ENCODE peak calls at places on chromosomes 7 and 10, in eight cellular contexts. One of them, this sample, is unnamed.

GRCh38 chr7:148299335-148299734 is 291.2 kb upstream of the C7orf33 start:
- DNase-seq in OCI-LY7: no peak
- DNase-seq in psoas muscle: no peak
- DNase-seq in fibroblast of lung: no peak
- DNase-seq in AG04449: no peak
- DNase-seq in cardiac fibroblast: no peak
- DNase-seq in foreskin fibroblast: no peak
- DNase-seq in Peyer's patch: no peak
- DNase-seq in this sample: no peak

GRCh38 chr7:115009139-115009538 is 87.2 kb downstream of the MDFIC start:
- DNase-seq in Peyer's patch: no peak
- DNase-seq in foreskin fibroblast: no peak
- DNase-seq in fibroblast of lung: peak
- DNase-seq in cardiac fibroblast: peak
- DNase-seq in OCI-LY7: no peak
- DNase-seq in AG04449: no peak
- DNase-seq in psoas muscle: no peak
- DNase-seq in this sample: no peak

GRCh38 chr7:36175872-36176271 is 22.8 kb downstream of the EEPD1 start:
- DNase-seq in psoas muscle: peak
- DNase-seq in fibroblast of lung: no peak
- DNase-seq in AG04449: no peak
- DNase-seq in Peyer's patch: no peak
- DNase-seq in OCI-LY7: no peak
- DNase-seq in foreskin fibroblast: no peak
- DNase-seq in cardiac fibroblast: no peak
- DNase-seq in this sample: no peak

GRCh38 chr10:119360181-119360921 is 153.0 kb downstream of the GRK5 start:
- DNase-seq in OCI-LY7: peak
- DNase-seq in foreskin fibroblast: peak
- DNase-seq in cardiac fibroblast: peak
- DNase-seq in fibroblast of lung: no peak
- DNase-seq in Peyer's patch: no peak
- DNase-seq in AG04449: no peak
- DNase-seq in psoas muscle: peak
- DNase-seq in this sample: no peak

GRCh38 chr7:156559001-156559400 is 81.6 kb upstream of the RNF32 start:
- DNase-seq in fibroblast of lung: peak
- DNase-seq in OCI-LY7: no peak
- DNase-seq in psoas muscle: no peak
- DNase-seq in AG04449: no peak
- DNase-seq in foreskin fibroblast: no peak
- DNase-seq in Peyer's patch: no peak
- DNase-seq in cardiac fibroblast: no peak
- DNase-seq in this sample: no peak

GRCh38 chr7:22860784-22861482 is 38.3 kb upstream of the TOMM7 start:
- DNase-seq in AG04449: no peak
- DNase-seq in psoas muscle: no peak
- DNase-seq in fibroblast of lung: no peak
- DNase-seq in foreskin fibroblast: peak
- DNase-seq in OCI-LY7: peak
- DNase-seq in Peyer's patch: no peak
- DNase-seq in cardiac fibroblast: peak
- DNase-seq in this sample: no peak

GRCh38 chr10:77710081-77710551 is 72.5 kb upstream of the KCNMA1 start:
- DNase-seq in fibroblast of lung: no peak
- DNase-seq in Peyer's patch: no peak
- DNase-seq in foreskin fibroblast: no peak
- DNase-seq in OCI-LY7: no peak
- DNase-seq in AG04449: no peak
- DNase-seq in psoas muscle: no peak
- DNase-seq in cardiac fibroblast: no peak
- DNase-seq in this sample: no peak

GRCh38 chr7:130492519-130493274 is 812 bp downstream of the MEST start:
- DNase-seq in cardiac fibroblast: peak
- DNase-seq in foreskin fibroblast: peak
- DNase-seq in Peyer's patch: no peak
- DNase-seq in psoas muscle: no peak
- DNase-seq in fibroblast of lung: no peak
- DNase-seq in OCI-LY7: no peak
- DNase-seq in AG04449: no peak
- DNase-seq in this sample: no peak

GRCh38 chr10:25965584-25965983 is 31.6 kb downstream of the MYO3A start:
- DNase-seq in psoas muscle: no peak
- DNase-seq in fibroblast of lung: no peak
- DNase-seq in Peyer's patch: no peak
- DNase-seq in AG04449: no peak
- DNase-seq in foreskin fibroblast: no peak
- DNase-seq in OCI-LY7: no peak
- DNase-seq in cardiac fibroblast: no peak
- DNase-seq in this sample: no peak

GRCh38 chr10:30594077-30594476 is 35.5 kb downstream of the LYZL2 start:
- DNase-seq in fibroblast of lung: no peak
- DNase-seq in AG04449: no peak
- DNase-seq in Peyer's patch: no peak
- DNase-seq in OCI-LY7: no peak
- DNase-seq in cardiac fibroblast: no peak
- DNase-seq in psoas muscle: no peak
- DNase-seq in foreskin fibroblast: no peak
- DNase-seq in this sample: no peak

GRCh38 chr7:122750389-122750788 is 47.7 kb upstream of the RNF148 start:
- DNase-seq in Peyer's patch: no peak
- DNase-seq in psoas muscle: no peak
- DNase-seq in OCI-LY7: no peak
- DNase-seq in fibroblast of lung: no peak
- DNase-seq in foreskin fibroblast: no peak
- DNase-seq in cardiac fibroblast: no peak
- DNase-seq in AG04449: no peak
- DNase-seq in this sample: no peak

GRCh38 chr10:113093188-113094113 is 143.4 kb downstream of the TCF7L2 start:
- DNase-seq in psoas muscle: no peak
- DNase-seq in Peyer's patch: no peak
- DNase-seq in foreskin fibroblast: peak
- DNase-seq in OCI-LY7: no peak
- DNase-seq in AG04449: no peak
- DNase-seq in cardiac fibroblast: peak
- DNase-seq in fibroblast of lung: peak
- DNase-seq in this sample: no peak

GRCh38 chr10:73946253-73947145 is 35.6 kb downstream of the PLAU start:
- DNase-seq in foreskin fibroblast: no peak
- DNase-seq in OCI-LY7: no peak
- DNase-seq in psoas muscle: no peak
- DNase-seq in cardiac fibroblast: no peak
- DNase-seq in Peyer's patch: no peak
- DNase-seq in AG04449: no peak
- DNase-seq in fibroblast of lung: no peak
- DNase-seq in this sample: no peak
- TF ChIP-seq CTCF in foreskin fibroblast: no peak
- TF ChIP-seq CTCF in OCI-LY7: peak
- TF ChIP-seq CTCF in psoas muscle: no peak
- TF ChIP-seq CTCF in cardiac fibroblast: no peak
- TF ChIP-seq CTCF in Peyer's patch: no peak
- TF ChIP-seq CTCF in AG04449: no peak
- TF ChIP-seq CTCF in fibroblast of lung: no peak
- TF ChIP-seq CTCF in this sample: no peak

DNA sequence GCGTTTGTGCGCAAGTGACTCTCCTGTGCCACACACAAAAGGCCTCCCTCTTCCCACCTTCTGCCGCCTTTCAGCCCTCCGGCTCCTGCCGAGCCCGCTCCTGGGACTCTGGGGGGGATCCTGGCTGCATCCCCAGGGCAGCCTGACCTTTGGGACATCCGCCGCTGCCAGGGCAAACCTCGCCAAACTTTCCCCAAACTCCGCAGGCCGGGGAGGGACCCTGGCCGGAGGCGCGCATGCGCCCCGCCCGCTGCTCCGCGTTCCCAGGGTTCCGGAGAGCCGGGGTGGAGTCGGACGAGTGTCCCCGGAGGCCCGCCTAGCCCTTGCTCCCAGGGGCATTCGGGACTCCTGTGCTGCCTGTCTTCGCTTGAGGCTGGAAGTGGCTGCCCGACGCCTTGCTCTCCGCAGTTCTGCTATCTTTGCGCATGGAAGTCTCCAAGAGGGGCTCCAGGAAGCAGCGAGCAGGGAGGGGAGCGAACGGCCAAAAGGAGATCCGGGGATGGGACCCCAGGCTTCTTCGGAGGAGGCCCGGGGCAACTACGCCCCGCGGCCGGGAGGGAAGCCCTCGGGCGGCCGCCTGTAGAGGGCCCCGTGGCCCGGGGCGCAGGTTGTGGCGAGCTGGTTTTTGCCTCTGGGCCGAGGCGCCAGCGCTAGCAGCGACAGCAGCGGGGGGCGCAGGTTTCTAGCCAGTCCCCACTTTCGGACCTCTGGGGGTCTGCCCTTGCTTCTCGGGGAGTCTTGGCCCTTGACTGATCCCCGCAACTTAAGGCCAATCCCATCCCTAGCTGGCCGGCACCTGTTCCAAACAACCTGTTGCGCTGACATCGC is 7.0 kb downstream of the PTF1A start:
- DNase-seq in fibroblast of lung: peak
- DNase-seq in Peyer's patch: no peak
- DNase-seq in foreskin fibroblast: no peak
- DNase-seq in OCI-LY7: no peak
- DNase-seq in psoas muscle: no peak
- DNase-seq in cardiac fibroblast: peak
- DNase-seq in AG04449: no peak
- DNase-seq in this sample: no peak
- H3K4me3 ChIP-seq in fibroblast of lung: no peak
- H3K4me3 ChIP-seq in Peyer's patch: no peak
- H3K4me3 ChIP-seq in foreskin fibroblast: no peak
- H3K4me3 ChIP-seq in OCI-LY7: no peak
- H3K4me3 ChIP-seq in psoas muscle: no peak
- H3K4me3 ChIP-seq in cardiac fibroblast: no peak
- H3K4me3 ChIP-seq in AG04449: no peak
- H3K4me3 ChIP-seq in this sample: no peak

GRCh38 chr10:8044331-8044907 is 10.1 kb upstream of the GATA3 start:
- DNase-seq in cardiac fibroblast: no peak
- DNase-seq in psoas muscle: no peak
- DNase-seq in Peyer's patch: no peak
- DNase-seq in fibroblast of lung: no peak
- DNase-seq in OCI-LY7: no peak
- DNase-seq in foreskin fibroblast: no peak
- DNase-seq in AG04449: no peak
- DNase-seq in this sample: no peak

GRCh38 chr10:8042864-8043568 is 11.5 kb upstream of the GATA3 start:
- DNase-seq in foreskin fibroblast: no peak
- DNase-seq in AG04449: no peak
- DNase-seq in psoas muscle: no peak
- DNase-seq in fibroblast of lung: no peak
- DNase-seq in cardiac fibroblast: no peak
- DNase-seq in OCI-LY7: no peak
- DNase-seq in Peyer's patch: no peak
- DNase-seq in this sample: no peak

GRCh38 chr10:8042032-8042863 is 12.2 kb upstream of the GATA3 start:
- DNase-seq in OCI-LY7: no peak
- DNase-seq in cardiac fibroblast: no peak
- DNase-seq in AG04449: no peak
- DNase-seq in psoas muscle: no peak
- DNase-seq in foreskin fibroblast: no peak
- DNase-seq in Peyer's patch: no peak
- DNase-seq in fibroblast of lung: no peak
- DNase-seq in this sample: no peak

GRCh38 chr10:8044908-8045727 is 9.4 kb upstream of the GATA3 start:
- DNase-seq in Peyer's patch: no peak
- DNase-seq in psoas muscle: no peak
- DNase-seq in foreskin fibroblast: no peak
- DNase-seq in cardiac fibroblast: no peak
- DNase-seq in fibroblast of lung: no peak
- DNase-seq in OCI-LY7: no peak
- DNase-seq in AG04449: no peak
- DNase-seq in this sample: no peak

GRCh38 chr10:8043569-8044306 is 10.8 kb upstream of the GATA3 start:
- DNase-seq in OCI-LY7: no peak
- DNase-seq in fibroblast of lung: no peak
- DNase-seq in psoas muscle: no peak
- DNase-seq in Peyer's patch: no peak
- DNase-seq in foreskin fibroblast: no peak
- DNase-seq in cardiac fibroblast: no peak
- DNase-seq in AG04449: no peak
- DNase-seq in this sample: no peak
- TF ChIP-seq CTCF in OCI-LY7: no peak
- TF ChIP-seq CTCF in fibroblast of lung: no peak
- TF ChIP-seq CTCF in psoas muscle: no peak
- TF ChIP-seq CTCF in Peyer's patch: no peak
- TF ChIP-seq CTCF in foreskin fibroblast: no peak
- TF ChIP-seq CTCF in cardiac fibroblast: peak
- TF ChIP-seq CTCF in AG04449: no peak
- TF ChIP-seq CTCF in this sample: no peak

GRCh38 chr10:114172241-114172640 is 1.8 kb downstream of the CCDC186 start:
- DNase-seq in Peyer's patch: no peak
- DNase-seq in psoas muscle: no peak
- DNase-seq in AG04449: no peak
- DNase-seq in fibroblast of lung: peak
- DNase-seq in cardiac fibroblast: peak
- DNase-seq in OCI-LY7: peak
- DNase-seq in foreskin fibroblast: peak
- DNase-seq in this sample: no peak

GRCh38 chr10:114173680-114174461 is at the start of gene CCDC186:
- DNase-seq in AG04449: peak
- DNase-seq in cardiac fibroblast: peak
- DNase-seq in fibroblast of lung: peak
- DNase-seq in foreskin fibroblast: peak
- DNase-seq in psoas muscle: peak
- DNase-seq in OCI-LY7: peak
- DNase-seq in Peyer's patch: peak
- DNase-seq in this sample: no peak

GRCh38 chr10:114175667-114176066 is 1.7 kb upstream of the CCDC186 start:
- DNase-seq in AG04449: no peak
- DNase-seq in OCI-LY7: no peak
- DNase-seq in foreskin fibroblast: no peak
- DNase-seq in fibroblast of lung: no peak
- DNase-seq in cardiac fibroblast: no peak
- DNase-seq in psoas muscle: no peak
- DNase-seq in Peyer's patch: no peak
- DNase-seq in this sample: no peak

GRCh38 chr10:114174462-114175190 is 623 bp upstream of the CCDC186 start:
- DNase-seq in psoas muscle: peak
- DNase-seq in OCI-LY7: no peak
- DNase-seq in Peyer's patch: peak
- DNase-seq in foreskin fibroblast: peak
- DNase-seq in cardiac fibroblast: peak
- DNase-seq in AG04449: no peak
- DNase-seq in fibroblast of lung: peak
- DNase-seq in this sample: no peak

DNA sequence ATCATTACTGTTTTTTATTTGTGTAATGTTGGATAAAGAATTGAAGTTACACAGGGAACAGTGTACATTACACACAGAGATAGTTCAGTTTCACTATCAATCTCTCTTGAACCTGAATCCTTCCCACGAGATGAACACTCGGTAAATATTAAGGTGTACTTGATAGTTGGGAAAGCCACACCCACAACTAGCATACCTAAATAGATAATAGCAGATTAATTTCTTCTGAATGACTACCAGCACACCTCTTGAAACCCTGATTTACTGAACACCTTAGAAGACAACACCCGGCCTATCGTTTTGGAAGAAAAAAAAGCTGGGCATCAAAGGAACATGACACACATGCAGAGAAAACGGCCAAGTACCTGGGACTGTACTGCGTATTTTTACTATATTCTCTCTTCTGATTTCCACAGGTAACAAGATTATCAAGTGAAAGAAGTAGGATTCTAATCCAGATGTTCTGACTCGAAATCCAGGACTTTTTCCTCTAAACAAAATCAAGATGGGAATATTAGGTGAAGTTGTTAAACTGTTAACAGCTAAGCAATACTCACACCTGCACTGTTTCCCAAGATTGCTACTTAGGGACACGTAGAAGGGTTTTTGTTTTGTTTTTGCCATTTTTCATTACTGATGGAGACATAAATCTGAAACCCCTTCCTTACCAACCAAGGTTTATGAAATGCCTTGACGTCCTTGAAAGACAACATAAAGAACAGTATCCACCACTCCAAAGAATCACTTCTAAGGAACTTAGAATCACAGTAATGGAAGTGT is 1.0 kb downstream of the CCDC186 start:
- DNase-seq in foreskin fibroblast: no peak
- DNase-seq in Peyer's patch: no peak
- DNase-seq in OCI-LY7: no peak
- DNase-seq in psoas muscle: no peak
- DNase-seq in AG04449: no peak
- DNase-seq in fibroblast of lung: no peak
- DNase-seq in cardiac fibroblast: peak
- DNase-seq in this sample: no peak
- H3K4me3 ChIP-seq in foreskin fibroblast: peak
- H3K4me3 ChIP-seq in Peyer's patch: peak
- H3K4me3 ChIP-seq in OCI-LY7: peak
- H3K4me3 ChIP-seq in psoas muscle: peak
- H3K4me3 ChIP-seq in AG04449: peak
- H3K4me3 ChIP-seq in fibroblast of lung: peak
- H3K4me3 ChIP-seq in cardiac fibroblast: peak
- H3K4me3 ChIP-seq in this sample: peak

This sample was measured in BJ.